ENCODE peak calls at places on chromosome 17, in nine cellular contexts. One of them, this sample, is unnamed.

GRCh38 chr17:74360993-74361612 is 565 bp downstream of the BTBD17 start:
- DNase-seq in stimulated activated CD4-positive, alpha-beta T cell treated with anti-CD3 and anti-CD28 coated beads, Interleukin-2, amount 100 ng/mL, for 48 hours: no peak
- DNase-seq in AG09309: no peak
- DNase-seq in ovary: no peak
- DNase-seq in activated CD4-positive, alpha-beta memory T cell treated with anti-CD3 and anti-CD28 coated beads for 36 hours: no peak
- DNase-seq in nucleus accumbens: no peak
- DNase-seq in neural progenitor cell: peak; percentile 92
- DNase-seq in T-helper 22 cell: no peak
- DNase-seq in NCI-H69: peak; percentile 94
- DNase-seq in this sample: no peak

GRCh38 chr17:78798695-78799559 is 16.9 kb upstream of the CYTH1 start:
- DNase-seq in stimulated activated CD4-positive, alpha-beta T cell treated with anti-CD3 and anti-CD28 coated beads, Interleukin-2, amount 100 ng/mL, for 48 hours: no peak
- DNase-seq in AG09309: no peak
- DNase-seq in ovary: no peak
- DNase-seq in activated CD4-positive, alpha-beta memory T cell treated with anti-CD3 and anti-CD28 coated beads for 36 hours: peak; percentile 49
- DNase-seq in nucleus accumbens: no peak
- DNase-seq in neural progenitor cell: peak; percentile 43
- DNase-seq in T-helper 22 cell: no peak
- DNase-seq in NCI-H69: peak; percentile 40
- DNase-seq in this sample: peak; percentile 21

GRCh38 chr17:28849281-28849680 is 5.5 kb upstream of the ERAL1 start:
- DNase-seq in stimulated activated CD4-positive, alpha-beta T cell treated with anti-CD3 and anti-CD28 coated beads, Interleukin-2, amount 100 ng/mL, for 48 hours: no peak
- DNase-seq in AG09309: no peak
- DNase-seq in ovary: no peak
- DNase-seq in activated CD4-positive, alpha-beta memory T cell treated with anti-CD3 and anti-CD28 coated beads for 36 hours: peak; percentile 43
- DNase-seq in nucleus accumbens: no peak
- DNase-seq in neural progenitor cell: no peak
- DNase-seq in T-helper 22 cell: no peak
- DNase-seq in NCI-H69: peak; percentile 43
- DNase-seq in this sample: no peak

GRCh38 chr17:37478187-37478586 is 11.5 kb upstream of the DUSP14 start:
- DNase-seq in stimulated activated CD4-positive, alpha-beta T cell treated with anti-CD3 and anti-CD28 coated beads, Interleukin-2, amount 100 ng/mL, for 48 hours: no peak
- DNase-seq in AG09309: peak; percentile 77
- DNase-seq in ovary: no peak
- DNase-seq in activated CD4-positive, alpha-beta memory T cell treated with anti-CD3 and anti-CD28 coated beads for 36 hours: no peak
- DNase-seq in nucleus accumbens: no peak
- DNase-seq in neural progenitor cell: no peak
- DNase-seq in T-helper 22 cell: no peak
- DNase-seq in NCI-H69: peak; percentile 56
- DNase-seq in this sample: peak; percentile 41

GRCh38 chr17:41666708-41667279 is 21.9 kb upstream of the EIF1 start:
- DNase-seq in stimulated activated CD4-positive, alpha-beta T cell treated with anti-CD3 and anti-CD28 coated beads, Interleukin-2, amount 100 ng/mL, for 48 hours: peak; percentile 90
- DNase-seq in AG09309: no peak
- DNase-seq in ovary: peak; percentile 89
- DNase-seq in activated CD4-positive, alpha-beta memory T cell treated with anti-CD3 and anti-CD28 coated beads for 36 hours: peak; percentile 94
- DNase-seq in nucleus accumbens: peak; percentile 70
- DNase-seq in neural progenitor cell: peak; percentile 85
- DNase-seq in T-helper 22 cell: peak; percentile 63
- DNase-seq in NCI-H69: peak; percentile 88
- DNase-seq in this sample: peak; percentile 74

GRCh38 chr17:73410586-73411329 is 99.0 kb upstream of the CDC42EP4 start:
- DNase-seq in stimulated activated CD4-positive, alpha-beta T cell treated with anti-CD3 and anti-CD28 coated beads, Interleukin-2, amount 100 ng/mL, for 48 hours: no peak
- DNase-seq in AG09309: no peak
- DNase-seq in ovary: peak; percentile 64
- DNase-seq in activated CD4-positive, alpha-beta memory T cell treated with anti-CD3 and anti-CD28 coated beads for 36 hours: no peak
- DNase-seq in nucleus accumbens: no peak
- DNase-seq in neural progenitor cell: peak; percentile 47
- DNase-seq in T-helper 22 cell: no peak
- DNase-seq in NCI-H69: no peak
- DNase-seq in this sample: no peak

GRCh38 chr17:47945529-47946508 is 4.4 kb downstream of the PNPO start:
- DNase-seq in stimulated activated CD4-positive, alpha-beta T cell treated with anti-CD3 and anti-CD28 coated beads, Interleukin-2, amount 100 ng/mL, for 48 hours: no peak
- DNase-seq in AG09309: no peak
- DNase-seq in ovary: no peak
- DNase-seq in activated CD4-positive, alpha-beta memory T cell treated with anti-CD3 and anti-CD28 coated beads for 36 hours: no peak
- DNase-seq in nucleus accumbens: no peak
- DNase-seq in neural progenitor cell: no peak
- DNase-seq in T-helper 22 cell: no peak
- DNase-seq in NCI-H69: no peak
- DNase-seq in this sample: peak; percentile 72

GRCh38 chr17:32274101-32274500 is 8.5 kb downstream of the RHBDL3 start:
- DNase-seq in stimulated activated CD4-positive, alpha-beta T cell treated with anti-CD3 and anti-CD28 coated beads, Interleukin-2, amount 100 ng/mL, for 48 hours: no peak
- DNase-seq in AG09309: no peak
- DNase-seq in ovary: no peak
- DNase-seq in activated CD4-positive, alpha-beta memory T cell treated with anti-CD3 and anti-CD28 coated beads for 36 hours: no peak
- DNase-seq in nucleus accumbens: no peak
- DNase-seq in neural progenitor cell: no peak
- DNase-seq in T-helper 22 cell: no peak
- DNase-seq in NCI-H69: no peak
- DNase-seq in this sample: no peak

GRCh38 chr17:1776857-1777256 is 15.0 kb downstream of the SERPINF1 start:
- DNase-seq in stimulated activated CD4-positive, alpha-beta T cell treated with anti-CD3 and anti-CD28 coated beads, Interleukin-2, amount 100 ng/mL, for 48 hours: no peak
- DNase-seq in AG09309: no peak
- DNase-seq in ovary: no peak
- DNase-seq in activated CD4-positive, alpha-beta memory T cell treated with anti-CD3 and anti-CD28 coated beads for 36 hours: no peak
- DNase-seq in nucleus accumbens: no peak
- DNase-seq in neural progenitor cell: no peak
- DNase-seq in T-helper 22 cell: no peak
- DNase-seq in NCI-H69: no peak
- DNase-seq in this sample: no peak

GRCh38 chr17:5544115-5544514 is 40.2 kb downstream of the NLRP1 start:
- DNase-seq in stimulated activated CD4-positive, alpha-beta T cell treated with anti-CD3 and anti-CD28 coated beads, Interleukin-2, amount 100 ng/mL, for 48 hours: no peak
- DNase-seq in AG09309: no peak
- DNase-seq in ovary: no peak
- DNase-seq in activated CD4-positive, alpha-beta memory T cell treated with anti-CD3 and anti-CD28 coated beads for 36 hours: no peak
- DNase-seq in nucleus accumbens: no peak
- DNase-seq in neural progenitor cell: no peak
- DNase-seq in T-helper 22 cell: no peak
- DNase-seq in NCI-H69: no peak
- DNase-seq in this sample: no peak